ENCODE peak calls at places on chromosomes 5 and 9, in five cellular contexts. U is COR-L47, N is fibroblast of the aortic adventitia, B is nephron progenitor cell, C is amniotic stem cell. F is an unnamed sample.

GRCh38 chr5:112787261-112787660 is 49.6 kb downstream of the APC start:
- DNase-seq in N (peak), U (no peak), B (no peak), C (no peak), F (no peak)

GRCh38 chr5:89064691-89065207 is 181.8 kb upstream of the MEF2C start:
- DNase-seq in N (peak), C (no peak), U (no peak), B (no peak), F (no peak)

GRCh38 chr9:123049589-123050222 is 16.2 kb downstream of the GPR21 start:
- DNase-seq in U (peak), B (no peak), N (peak), C (no peak), F (no peak)

GRCh38 chr5:1172670-1173404 is 28.6 kb upstream of the SLC6A19 start:
- DNase-seq in N (no peak), B (no peak), U (no peak), C (no peak), F (no peak)

GRCh38 chr9:34059231-34059720 is 10.6 kb upstream of the UBAP2 start:
- DNase-seq in U (no peak), C (no peak), N (peak), B (no peak), F (no peak)

GRCh38 chr9:113682297-113682771 is 193.8 kb upstream of the ZNF618 start:
- DNase-seq in U (peak), B (peak), N (peak), C (peak), F (peak)

GRCh38 chr9:112174965-112175795 is at the start of gene SUSD1:
- DNase-seq in N (peak), U (peak), B (peak), C (no peak), F (peak)

GRCh38 chr5:84304591-84304990 is 80.1 kb downstream of the EDIL3 start:
- DNase-seq in N (peak), C (no peak), U (no peak), B (no peak), F (no peak)

GRCh38 chr5:6435356-6435755 is 13.3 kb upstream of the UBE2QL1 start:
- DNase-seq in C (no peak), B (peak), U (no peak), N (no peak), F (peak)

GRCh38 chr5:21398511-21398910 is 1410.5 kb upstream of the CDH18 start:
- DNase-seq in N (no peak), B (peak), U (no peak), C (no peak), F (peak)

GRCh38 chr9:127199001-127199791 is 65.4 kb upstream of the GARNL3 start:
- DNase-seq in U (peak), N (peak), C (peak), B (peak), F (peak)

GRCh38 chr5:156835905-156836304 is 14.2 kb upstream of the PPP1R2B start:
- DNase-seq in B (no peak), U (no peak), C (no peak), N (no peak), F (no peak)

GRCh38 chr5:178661836-178662540 is 35.1 kb upstream of the CLK4 start:
- DNase-seq in C (no peak), U (no peak), N (no peak), B (no peak), F (no peak)

GRCh38 chr9:89122944-89123343 is 55.7 kb downstream of the SHC3 start:
- DNase-seq in U (no peak), B (no peak), C (no peak), N (peak), F (no peak)

GRCh38 chr9:72986522-72987116 is 33.8 kb upstream of the ALDH1A1 start:
- DNase-seq in N (no peak), B (no peak), U (no peak), C (no peak), F (no peak)

GRCh38 chr5:179325296-179326031 is 19.8 kb downstream of the ADAMTS2 start:
- DNase-seq in C (no peak), N (no peak), U (no peak), B (no peak), F (no peak)

GRCh38 chr9:103798620-103799019 is 295.5 kb upstream of the SMC2 start:
- DNase-seq in B (no peak), U (peak), N (no peak), C (no peak), F (peak)

GRCh38 chr5:76703707-76704106 is 12.2 kb upstream of the F2R start:
- DNase-seq in N (no peak), B (no peak), U (no peak), C (no peak), F (no peak)

GRCh38 chr9:136119259-136120118 is 814 bp upstream of the TMEM250 start:
- DNase-seq in B (peak), U (no peak), N (peak), C (no peak), F (no peak)

GRCh38 chr5:60586307-60586901 is 113.6 kb downstream of the DEPDC1B start:
- DNase-seq in C (no peak), U (peak), N (peak), B (no peak), F (peak)

GRCh38 chr5:176364765-176365662 is at the start of gene ARL10:
- DNase-seq in B (peak), N (peak), C (no peak), U (peak), F (no peak)

GRCh38 chr5:177475563-177476427 is 2.4 kb upstream of the DBN1 start:
- DNase-seq in U (no peak), B (no peak), N (no peak), C (no peak), F (no peak)

GRCh38 chr5:118196229-118196628 is 792.1 kb downstream of the DTWD2 start:
- DNase-seq in B (no peak), C (no peak), U (no peak), N (no peak), F (no peak)

GRCh38 chr5:77138981-77139380 is 51.9 kb upstream of the ZBED3 start:
- DNase-seq in B (peak), N (no peak), C (no peak), U (peak), F (no peak)

F was measured in SHP77.